ENCODE peak calls at places on chromosomes 11 and 22, in four cellular contexts. One of them, this sample, is unnamed.

GRCh38 chr11:75371930-75372876 is 20.7 kb upstream of the ARRB1 start:
- DNase-seq in amniotic stem cell: no peak
- DNase-seq in NCI-H2029: peak
- DNase-seq in stimulated activated CD4-positive, alpha-beta T cell treated with anti-CD3 and anti-CD28 coated beads, TNF-alpha, amount 100 ng/mL, for 4 hours: no peak
- DNase-seq in this sample: no peak

GRCh38 chr11:32426192-32426591 is 9.1 kb downstream of the WT1 start:
- DNase-seq in amniotic stem cell: no peak
- DNase-seq in NCI-H2029: no peak
- DNase-seq in stimulated activated CD4-positive, alpha-beta T cell treated with anti-CD3 and anti-CD28 coated beads, TNF-alpha, amount 100 ng/mL, for 4 hours: no peak
- DNase-seq in this sample: no peak

GRCh38 chr22:36143956-36144355 is 16.6 kb downstream of the APOL3 start:
- DNase-seq in amniotic stem cell: no peak
- DNase-seq in NCI-H2029: no peak
- DNase-seq in stimulated activated CD4-positive, alpha-beta T cell treated with anti-CD3 and anti-CD28 coated beads, TNF-alpha, amount 100 ng/mL, for 4 hours: no peak
- DNase-seq in this sample: no peak

GRCh38 chr11:86162257-86162656 is 82.3 kb upstream of the EED start:
- DNase-seq in amniotic stem cell: no peak
- DNase-seq in NCI-H2029: no peak
- DNase-seq in stimulated activated CD4-positive, alpha-beta T cell treated with anti-CD3 and anti-CD28 coated beads, TNF-alpha, amount 100 ng/mL, for 4 hours: no peak
- DNase-seq in this sample: no peak

GRCh38 chr11:3157381-3158130 is 7.6 kb downstream of the OSBPL5 start:
- DNase-seq in amniotic stem cell: no peak
- DNase-seq in NCI-H2029: no peak
- DNase-seq in stimulated activated CD4-positive, alpha-beta T cell treated with anti-CD3 and anti-CD28 coated beads, TNF-alpha, amount 100 ng/mL, for 4 hours: no peak
- DNase-seq in this sample: no peak

GRCh38 chr11:32137869-32138268 is 47.0 kb downstream of the RCN1 start:
- DNase-seq in amniotic stem cell: no peak
- DNase-seq in NCI-H2029: no peak
- DNase-seq in stimulated activated CD4-positive, alpha-beta T cell treated with anti-CD3 and anti-CD28 coated beads, TNF-alpha, amount 100 ng/mL, for 4 hours: no peak
- DNase-seq in this sample: no peak

GRCh38 chr11:62444271-62444833 is 25.5 kb downstream of the SCGB1A1 start:
- DNase-seq in amniotic stem cell: no peak
- DNase-seq in NCI-H2029: peak
- DNase-seq in stimulated activated CD4-positive, alpha-beta T cell treated with anti-CD3 and anti-CD28 coated beads, TNF-alpha, amount 100 ng/mL, for 4 hours: peak
- DNase-seq in this sample: no peak

GRCh38 chr22:43110927-43111623 is 525 bp downstream of the BIK start:
- DNase-seq in amniotic stem cell: no peak
- DNase-seq in NCI-H2029: peak
- DNase-seq in stimulated activated CD4-positive, alpha-beta T cell treated with anti-CD3 and anti-CD28 coated beads, TNF-alpha, amount 100 ng/mL, for 4 hours: peak
- DNase-seq in this sample: no peak

GRCh38 chr22:19772422-19772672 is 11.8 kb downstream of the TBX1 start:
- DNase-seq in amniotic stem cell: no peak
- DNase-seq in NCI-H2029: no peak
- DNase-seq in stimulated activated CD4-positive, alpha-beta T cell treated with anti-CD3 and anti-CD28 coated beads, TNF-alpha, amount 100 ng/mL, for 4 hours: no peak
- DNase-seq in this sample: no peak

GRCh38 chr11:115872418-115872817 is 368.2 kb upstream of the CADM1 start:
- DNase-seq in amniotic stem cell: no peak
- DNase-seq in NCI-H2029: no peak
- DNase-seq in stimulated activated CD4-positive, alpha-beta T cell treated with anti-CD3 and anti-CD28 coated beads, TNF-alpha, amount 100 ng/mL, for 4 hours: no peak
- DNase-seq in this sample: no peak

GRCh38 chr11:95661159-95661558 is 128.4 kb downstream of the FAM76B start:
- DNase-seq in amniotic stem cell: no peak
- DNase-seq in NCI-H2029: no peak
- DNase-seq in stimulated activated CD4-positive, alpha-beta T cell treated with anti-CD3 and anti-CD28 coated beads, TNF-alpha, amount 100 ng/mL, for 4 hours: no peak
- DNase-seq in this sample: no peak

GRCh38 chr11:76655466-76656086 is 15.0 kb downstream of the LRRC32 start:
- DNase-seq in amniotic stem cell: no peak
- DNase-seq in NCI-H2029: no peak
- DNase-seq in stimulated activated CD4-positive, alpha-beta T cell treated with anti-CD3 and anti-CD28 coated beads, TNF-alpha, amount 100 ng/mL, for 4 hours: no peak
- DNase-seq in this sample: no peak

GRCh38 chr11:123111465-123111864 is 49.5 kb upstream of the HSPA8 start:
- DNase-seq in amniotic stem cell: no peak
- DNase-seq in NCI-H2029: peak
- DNase-seq in stimulated activated CD4-positive, alpha-beta T cell treated with anti-CD3 and anti-CD28 coated beads, TNF-alpha, amount 100 ng/mL, for 4 hours: no peak
- DNase-seq in this sample: no peak

GRCh38 chr11:1521382-1522080 is 35.0 kb upstream of the MOB2 start:
- DNase-seq in amniotic stem cell: no peak
- DNase-seq in NCI-H2029: no peak
- DNase-seq in stimulated activated CD4-positive, alpha-beta T cell treated with anti-CD3 and anti-CD28 coated beads, TNF-alpha, amount 100 ng/mL, for 4 hours: no peak
- DNase-seq in this sample: no peak

GRCh38 chr11:133810179-133810550 is 35.1 kb downstream of the SPATA19 start:
- DNase-seq in amniotic stem cell: no peak
- DNase-seq in NCI-H2029: no peak
- DNase-seq in stimulated activated CD4-positive, alpha-beta T cell treated with anti-CD3 and anti-CD28 coated beads, TNF-alpha, amount 100 ng/mL, for 4 hours: no peak
- DNase-seq in this sample: no peak

GRCh38 chr11:119319702-119320592 is 3.0 kb upstream of the MCAM start:
- DNase-seq in amniotic stem cell: no peak
- DNase-seq in NCI-H2029: no peak
- DNase-seq in stimulated activated CD4-positive, alpha-beta T cell treated with anti-CD3 and anti-CD28 coated beads, TNF-alpha, amount 100 ng/mL, for 4 hours: no peak
- DNase-seq in this sample: no peak

GRCh38 chr11:72781313-72782080 is 12.3 kb downstream of the STARD10 start:
- DNase-seq in amniotic stem cell: no peak
- DNase-seq in NCI-H2029: peak
- DNase-seq in stimulated activated CD4-positive, alpha-beta T cell treated with anti-CD3 and anti-CD28 coated beads, TNF-alpha, amount 100 ng/mL, for 4 hours: peak
- DNase-seq in this sample: peak

GRCh38 chr11:47620836-47621378 is 21.5 kb downstream of the MTCH2 start:
- DNase-seq in amniotic stem cell: no peak
- DNase-seq in NCI-H2029: no peak
- DNase-seq in stimulated activated CD4-positive, alpha-beta T cell treated with anti-CD3 and anti-CD28 coated beads, TNF-alpha, amount 100 ng/mL, for 4 hours: no peak
- DNase-seq in this sample: no peak

GRCh38 chr11:7548659-7549283 is 35.0 kb downstream of the PPFIBP2 start:
- DNase-seq in amniotic stem cell: no peak
- DNase-seq in NCI-H2029: no peak
- DNase-seq in stimulated activated CD4-positive, alpha-beta T cell treated with anti-CD3 and anti-CD28 coated beads, TNF-alpha, amount 100 ng/mL, for 4 hours: no peak
- DNase-seq in this sample: no peak

GRCh38 chr11:110076388-110076965 is 16.7 kb upstream of the ZC3H12C start:
- DNase-seq in amniotic stem cell: no peak
- DNase-seq in NCI-H2029: no peak
- DNase-seq in stimulated activated CD4-positive, alpha-beta T cell treated with anti-CD3 and anti-CD28 coated beads, TNF-alpha, amount 100 ng/mL, for 4 hours: no peak
- DNase-seq in this sample: no peak

GRCh38 chr11:83046626-83047172 is 25.0 kb downstream of the RAB30 start:
- DNase-seq in amniotic stem cell: no peak
- DNase-seq in NCI-H2029: no peak
- DNase-seq in stimulated activated CD4-positive, alpha-beta T cell treated with anti-CD3 and anti-CD28 coated beads, TNF-alpha, amount 100 ng/mL, for 4 hours: no peak
- DNase-seq in this sample: no peak

GRCh38 chr11:16788141-16789060 is 50.0 kb downstream of the C11orf58 start:
- DNase-seq in amniotic stem cell: no peak
- DNase-seq in NCI-H2029: peak
- DNase-seq in stimulated activated CD4-positive, alpha-beta T cell treated with anti-CD3 and anti-CD28 coated beads, TNF-alpha, amount 100 ng/mL, for 4 hours: peak
- DNase-seq in this sample: no peak

GRCh38 chr22:21624120-21624879 is 5.5 kb downstream of the YDJC start:
- DNase-seq in amniotic stem cell: no peak
- DNase-seq in NCI-H2029: no peak
- DNase-seq in stimulated activated CD4-positive, alpha-beta T cell treated with anti-CD3 and anti-CD28 coated beads, TNF-alpha, amount 100 ng/mL, for 4 hours: no peak
- DNase-seq in this sample: no peak

GRCh38 chr22:32951807-32952153 is 106.4 kb downstream of the SYN3 start:
- DNase-seq in amniotic stem cell: no peak
- DNase-seq in NCI-H2029: peak
- DNase-seq in stimulated activated CD4-positive, alpha-beta T cell treated with anti-CD3 and anti-CD28 coated beads, TNF-alpha, amount 100 ng/mL, for 4 hours: no peak
- DNase-seq in this sample: no peak

GRCh38 chr11:26983645-26984044 is 10.3 kb upstream of the FIBIN start:
- DNase-seq in amniotic stem cell: no peak
- DNase-seq in NCI-H2029: no peak
- DNase-seq in stimulated activated CD4-positive, alpha-beta T cell treated with anti-CD3 and anti-CD28 coated beads, TNF-alpha, amount 100 ng/mL, for 4 hours: no peak
- DNase-seq in this sample: no peak

GRCh38 chr11:44661311-44661717 is 65.4 kb upstream of the TSPAN18 start:
- DNase-seq in amniotic stem cell: no peak
- DNase-seq in NCI-H2029: no peak
- DNase-seq in stimulated activated CD4-positive, alpha-beta T cell treated with anti-CD3 and anti-CD28 coated beads, TNF-alpha, amount 100 ng/mL, for 4 hours: no peak
- DNase-seq in this sample: no peak

This sample was measured in NCI-H510A.